ENCODE peak calls at places on chromosome 19, in five cellular contexts. One of them, this sample, is unnamed.

GRCh38 chr19:12365094-12365371 is 450 bp downstream of the ZNF442 start:
- DNase-seq in stimulated activated CD8-positive, alpha-beta memory T cell treated with anti-CD3 and anti-CD28 coated beads, Interleukin-12 subunit alpha, Interleukin-12 subunit beta, amount 100 ng/mL, for 4 hours: no peak
- DNase-seq in brain pericyte: no peak
- DNase-seq in A673: peak
- DNase-seq in AG09309: no peak
- DNase-seq in this sample: no peak

GRCh38 chr19:5191091-5191490 is 149.5 kb downstream of the PTPRS start:
- DNase-seq in brain pericyte: no peak
- DNase-seq in stimulated activated CD8-positive, alpha-beta memory T cell treated with anti-CD3 and anti-CD28 coated beads, Interleukin-12 subunit alpha, Interleukin-12 subunit beta, amount 100 ng/mL, for 4 hours: no peak
- DNase-seq in A673: no peak
- DNase-seq in AG09309: no peak
- DNase-seq in this sample: no peak

GRCh38 chr19:10855879-10856522 is 7.8 kb downstream of the C19orf38 start:
- DNase-seq in brain pericyte: no peak
- DNase-seq in A673: peak
- DNase-seq in AG09309: no peak
- DNase-seq in stimulated activated CD8-positive, alpha-beta memory T cell treated with anti-CD3 and anti-CD28 coated beads, Interleukin-12 subunit alpha, Interleukin-12 subunit beta, amount 100 ng/mL, for 4 hours: no peak
- DNase-seq in this sample: no peak

GRCh38 chr19:49696115-49696514 is 5.2 kb downstream of the CPT1C start:
- DNase-seq in stimulated activated CD8-positive, alpha-beta memory T cell treated with anti-CD3 and anti-CD28 coated beads, Interleukin-12 subunit alpha, Interleukin-12 subunit beta, amount 100 ng/mL, for 4 hours: no peak
- DNase-seq in AG09309: no peak
- DNase-seq in brain pericyte: no peak
- DNase-seq in A673: no peak
- DNase-seq in this sample: no peak

GRCh38 chr19:1736280-1736679 is 17.0 kb upstream of the ONECUT3 start:
- DNase-seq in AG09309: no peak
- DNase-seq in brain pericyte: no peak
- DNase-seq in A673: no peak
- DNase-seq in stimulated activated CD8-positive, alpha-beta memory T cell treated with anti-CD3 and anti-CD28 coated beads, Interleukin-12 subunit alpha, Interleukin-12 subunit beta, amount 100 ng/mL, for 4 hours: no peak
- DNase-seq in this sample: no peak

GRCh38 chr19:56810260-56810659 is 30.3 kb downstream of the PEG3 start:
- DNase-seq in brain pericyte: no peak
- DNase-seq in AG09309: no peak
- DNase-seq in stimulated activated CD8-positive, alpha-beta memory T cell treated with anti-CD3 and anti-CD28 coated beads, Interleukin-12 subunit alpha, Interleukin-12 subunit beta, amount 100 ng/mL, for 4 hours: no peak
- DNase-seq in A673: no peak
- DNase-seq in this sample: no peak

GRCh38 chr19:16375157-16375935 is 50.7 kb downstream of the KLF2 start:
- DNase-seq in brain pericyte: no peak
- DNase-seq in A673: no peak
- DNase-seq in AG09309: no peak
- DNase-seq in stimulated activated CD8-positive, alpha-beta memory T cell treated with anti-CD3 and anti-CD28 coated beads, Interleukin-12 subunit alpha, Interleukin-12 subunit beta, amount 100 ng/mL, for 4 hours: no peak
- DNase-seq in this sample: no peak

GRCh38 chr19:51111606-51112005 is 3.4 kb upstream of the CTU1 start:
- DNase-seq in A673: no peak
- DNase-seq in stimulated activated CD8-positive, alpha-beta memory T cell treated with anti-CD3 and anti-CD28 coated beads, Interleukin-12 subunit alpha, Interleukin-12 subunit beta, amount 100 ng/mL, for 4 hours: no peak
- DNase-seq in AG09309: no peak
- DNase-seq in brain pericyte: no peak
- DNase-seq in this sample: no peak

GRCh38 chr19:3655402-3656072 is 28.9 kb upstream of the CACTIN start:
- DNase-seq in A673: peak
- DNase-seq in brain pericyte: peak
- DNase-seq in AG09309: peak
- DNase-seq in stimulated activated CD8-positive, alpha-beta memory T cell treated with anti-CD3 and anti-CD28 coated beads, Interleukin-12 subunit alpha, Interleukin-12 subunit beta, amount 100 ng/mL, for 4 hours: no peak
- DNase-seq in this sample: no peak

GRCh38 chr19:29890392-29890791 is 51.6 kb upstream of the URI1 start:
- DNase-seq in brain pericyte: no peak
- DNase-seq in AG09309: no peak
- DNase-seq in A673: no peak
- DNase-seq in stimulated activated CD8-positive, alpha-beta memory T cell treated with anti-CD3 and anti-CD28 coated beads, Interleukin-12 subunit alpha, Interleukin-12 subunit beta, amount 100 ng/mL, for 4 hours: no peak
- DNase-seq in this sample: no peak

GRCh38 chr19:29320611-29321010 is 107.7 kb upstream of the UQCRFS1 start:
- DNase-seq in AG09309: no peak
- DNase-seq in brain pericyte: no peak
- DNase-seq in A673: no peak
- DNase-seq in stimulated activated CD8-positive, alpha-beta memory T cell treated with anti-CD3 and anti-CD28 coated beads, Interleukin-12 subunit alpha, Interleukin-12 subunit beta, amount 100 ng/mL, for 4 hours: no peak
- DNase-seq in this sample: no peak

GRCh38 chr19:5129691-5130090 is 160.8 kb downstream of the KDM4B start:
- DNase-seq in brain pericyte: no peak
- DNase-seq in stimulated activated CD8-positive, alpha-beta memory T cell treated with anti-CD3 and anti-CD28 coated beads, Interleukin-12 subunit alpha, Interleukin-12 subunit beta, amount 100 ng/mL, for 4 hours: no peak
- DNase-seq in AG09309: no peak
- DNase-seq in A673: no peak
- DNase-seq in this sample: no peak

GRCh38 chr19:56671613-56671994 is at the start of gene ZNF835:
- DNase-seq in A673: peak
- DNase-seq in brain pericyte: no peak
- DNase-seq in AG09309: no peak
- DNase-seq in stimulated activated CD8-positive, alpha-beta memory T cell treated with anti-CD3 and anti-CD28 coated beads, Interleukin-12 subunit alpha, Interleukin-12 subunit beta, amount 100 ng/mL, for 4 hours: peak
- DNase-seq in this sample: no peak

GRCh38 chr19:38433268-38433733 is at the start of gene RYR1:
- DNase-seq in stimulated activated CD8-positive, alpha-beta memory T cell treated with anti-CD3 and anti-CD28 coated beads, Interleukin-12 subunit alpha, Interleukin-12 subunit beta, amount 100 ng/mL, for 4 hours: no peak
- DNase-seq in A673: peak
- DNase-seq in brain pericyte: no peak
- DNase-seq in AG09309: no peak
- DNase-seq in this sample: no peak

GRCh38 chr19:37309834-37310575 is 60.9 kb upstream of the ZNF527 start:
- DNase-seq in AG09309: no peak
- DNase-seq in stimulated activated CD8-positive, alpha-beta memory T cell treated with anti-CD3 and anti-CD28 coated beads, Interleukin-12 subunit alpha, Interleukin-12 subunit beta, amount 100 ng/mL, for 4 hours: no peak
- DNase-seq in brain pericyte: no peak
- DNase-seq in A673: no peak
- DNase-seq in this sample: no peak

GRCh38 chr19:7829162-7829520 is 877 bp upstream of the EVI5L start:
- DNase-seq in brain pericyte: no peak
- DNase-seq in AG09309: no peak
- DNase-seq in stimulated activated CD8-positive, alpha-beta memory T cell treated with anti-CD3 and anti-CD28 coated beads, Interleukin-12 subunit alpha, Interleukin-12 subunit beta, amount 100 ng/mL, for 4 hours: no peak
- DNase-seq in A673: peak
- DNase-seq in this sample: no peak

GRCh38 chr19:40523322-40524047 is 53.2 kb upstream of the SHKBP1 start:
- DNase-seq in A673: peak
- DNase-seq in brain pericyte: no peak
- DNase-seq in stimulated activated CD8-positive, alpha-beta memory T cell treated with anti-CD3 and anti-CD28 coated beads, Interleukin-12 subunit alpha, Interleukin-12 subunit beta, amount 100 ng/mL, for 4 hours: no peak
- DNase-seq in AG09309: peak
- DNase-seq in this sample: no peak

GRCh38 chr19:29967623-29968022 is 25.6 kb downstream of the URI1 start:
- DNase-seq in stimulated activated CD8-positive, alpha-beta memory T cell treated with anti-CD3 and anti-CD28 coated beads, Interleukin-12 subunit alpha, Interleukin-12 subunit beta, amount 100 ng/mL, for 4 hours: no peak
- DNase-seq in A673: peak
- DNase-seq in brain pericyte: no peak
- DNase-seq in AG09309: no peak
- DNase-seq in this sample: no peak

GRCh38 chr19:23996549-23996948 is 81.9 kb downstream of the ZNF726 start:
- DNase-seq in A673: peak
- DNase-seq in stimulated activated CD8-positive, alpha-beta memory T cell treated with anti-CD3 and anti-CD28 coated beads, Interleukin-12 subunit alpha, Interleukin-12 subunit beta, amount 100 ng/mL, for 4 hours: no peak
- DNase-seq in brain pericyte: no peak
- DNase-seq in AG09309: no peak
- DNase-seq in this sample: no peak

GRCh38 chr19:31530781-31531180 is 181.5 kb upstream of the TSHZ3 start:
- DNase-seq in A673: no peak
- DNase-seq in AG09309: no peak
- DNase-seq in brain pericyte: no peak
- DNase-seq in stimulated activated CD8-positive, alpha-beta memory T cell treated with anti-CD3 and anti-CD28 coated beads, Interleukin-12 subunit alpha, Interleukin-12 subunit beta, amount 100 ng/mL, for 4 hours: no peak
- DNase-seq in this sample: no peak

GRCh38 chr19:2341987-2342386 is 13.5 kb downstream of the SPPL2B start:
- DNase-seq in stimulated activated CD8-positive, alpha-beta memory T cell treated with anti-CD3 and anti-CD28 coated beads, Interleukin-12 subunit alpha, Interleukin-12 subunit beta, amount 100 ng/mL, for 4 hours: no peak
- DNase-seq in AG09309: no peak
- DNase-seq in brain pericyte: no peak
- DNase-seq in A673: no peak
- DNase-seq in this sample: no peak

GRCh38 chr19:6803036-6803404 is 30.5 kb downstream of the VAV1 start:
- DNase-seq in stimulated activated CD8-positive, alpha-beta memory T cell treated with anti-CD3 and anti-CD28 coated beads, Interleukin-12 subunit alpha, Interleukin-12 subunit beta, amount 100 ng/mL, for 4 hours: peak
- DNase-seq in AG09309: no peak
- DNase-seq in brain pericyte: no peak
- DNase-seq in A673: peak
- DNase-seq in this sample: no peak

GRCh38 chr19:10471909-10472308 is 31.2 kb downstream of the KEAP1 start:
- DNase-seq in AG09309: no peak
- DNase-seq in A673: peak
- DNase-seq in stimulated activated CD8-positive, alpha-beta memory T cell treated with anti-CD3 and anti-CD28 coated beads, Interleukin-12 subunit alpha, Interleukin-12 subunit beta, amount 100 ng/mL, for 4 hours: no peak
- DNase-seq in brain pericyte: no peak
- DNase-seq in this sample: peak

GRCh38 chr19:1251503-1252220 is 3.3 kb downstream of the MIDN start:
- DNase-seq in A673: peak
- DNase-seq in stimulated activated CD8-positive, alpha-beta memory T cell treated with anti-CD3 and anti-CD28 coated beads, Interleukin-12 subunit alpha, Interleukin-12 subunit beta, amount 100 ng/mL, for 4 hours: peak
- DNase-seq in brain pericyte: no peak
- DNase-seq in AG09309: no peak
- DNase-seq in this sample: no peak

GRCh38 chr19:45417151-45417550 is 6.6 kb downstream of the ERCC1 start:
- DNase-seq in brain pericyte: no peak
- DNase-seq in A673: no peak
- DNase-seq in stimulated activated CD8-positive, alpha-beta memory T cell treated with anti-CD3 and anti-CD28 coated beads, Interleukin-12 subunit alpha, Interleukin-12 subunit beta, amount 100 ng/mL, for 4 hours: no peak
- DNase-seq in AG09309: no peak
- DNase-seq in this sample: no peak

GRCh38 chr19:45968626-45969025 is 5.0 kb downstream of the NOVA2 start:
- DNase-seq in stimulated activated CD8-positive, alpha-beta memory T cell treated with anti-CD3 and anti-CD28 coated beads, Interleukin-12 subunit alpha, Interleukin-12 subunit beta, amount 100 ng/mL, for 4 hours: no peak
- DNase-seq in A673: no peak
- DNase-seq in brain pericyte: no peak
- DNase-seq in AG09309: no peak
- DNase-seq in this sample: no peak

GRCh38 chr19:18377026-18377425 is 8.9 kb upstream of the GDF15 start:
- DNase-seq in AG09309: no peak
- DNase-seq in stimulated activated CD8-positive, alpha-beta memory T cell treated with anti-CD3 and anti-CD28 coated beads, Interleukin-12 subunit alpha, Interleukin-12 subunit beta, amount 100 ng/mL, for 4 hours: no peak
- DNase-seq in A673: no peak
- DNase-seq in brain pericyte: no peak
- DNase-seq in this sample: no peak

GRCh38 chr19:52626915-52627314 is 11.2 kb downstream of the ZNF83 start:
- DNase-seq in brain pericyte: no peak
- DNase-seq in A673: no peak
- DNase-seq in AG09309: no peak
- DNase-seq in stimulated activated CD8-positive, alpha-beta memory T cell treated with anti-CD3 and anti-CD28 coated beads, Interleukin-12 subunit alpha, Interleukin-12 subunit beta, amount 100 ng/mL, for 4 hours: no peak
- DNase-seq in this sample: no peak

This sample was measured in epithelial cell of prostate.